ENCODE peak calls at places on chromosomes 4 and X, in eight cellular contexts. One of them, this sample, is unnamed.
A peak's percentile ranks its signal among the peaks of the same experiment; 100 is the strongest.

GRCh38 chr4:169070071-169070894 is 60.2 kb upstream of the CBR4 start:
- DNase-seq in progenitor cell of endocrine pancreas: no peak
- DNase-seq in A549: peak; percentile 46
- DNase-seq in endothelial cell: no peak
- DNase-seq in A673: peak; percentile 92
- DNase-seq in natural killer cell: no peak
- DNase-seq in dorsolateral prefrontal cortex: no peak
- DNase-seq in right lobe of liver: no peak
- DNase-seq in this sample: no peak

GRCh38 chr4:40205259-40206198 is 8.7 kb downstream of the RHOH start:
- DNase-seq in progenitor cell of endocrine pancreas: no peak
- DNase-seq in A549: no peak
- DNase-seq in endothelial cell: no peak
- DNase-seq in A673: no peak
- DNase-seq in natural killer cell: no peak
- DNase-seq in dorsolateral prefrontal cortex: no peak
- DNase-seq in right lobe of liver: no peak
- DNase-seq in this sample: no peak

GRCh38 chr4:168537556-168537955 is 40.7 kb downstream of the PALLD start:
- DNase-seq in progenitor cell of endocrine pancreas: no peak
- DNase-seq in A549: no peak
- DNase-seq in endothelial cell: no peak
- DNase-seq in A673: no peak
- DNase-seq in natural killer cell: no peak
- DNase-seq in dorsolateral prefrontal cortex: no peak
- DNase-seq in right lobe of liver: no peak
- DNase-seq in this sample: no peak

GRCh38 chr4:178554352-178554751 is 1112.1 kb upstream of the AGA start:
- DNase-seq in progenitor cell of endocrine pancreas: no peak
- DNase-seq in A549: no peak
- DNase-seq in endothelial cell: no peak
- DNase-seq in A673: no peak
- DNase-seq in natural killer cell: no peak
- DNase-seq in dorsolateral prefrontal cortex: no peak
- DNase-seq in right lobe of liver: no peak
- DNase-seq in this sample: no peak

GRCh38 chr4:147714575-147715401 is 17.1 kb upstream of the ARHGAP10 start:
- DNase-seq in progenitor cell of endocrine pancreas: no peak
- DNase-seq in A549: no peak
- DNase-seq in endothelial cell: no peak
- DNase-seq in A673: no peak
- DNase-seq in natural killer cell: no peak
- DNase-seq in dorsolateral prefrontal cortex: no peak
- DNase-seq in right lobe of liver: no peak
- DNase-seq in this sample: no peak

GRCh38 chr4:185033950-185034349 is 15.7 kb downstream of the HELT start:
- DNase-seq in progenitor cell of endocrine pancreas: no peak
- DNase-seq in A549: no peak
- DNase-seq in endothelial cell: no peak
- DNase-seq in A673: no peak
- DNase-seq in natural killer cell: no peak
- DNase-seq in dorsolateral prefrontal cortex: no peak
- DNase-seq in right lobe of liver: no peak
- DNase-seq in this sample: no peak

GRCh38 chrX:21926116-21926515 is 14.4 kb upstream of the SMS start:
- DNase-seq in progenitor cell of endocrine pancreas: no peak
- DNase-seq in A549: no peak
- DNase-seq in endothelial cell: no peak
- DNase-seq in A673: peak; percentile 19
- DNase-seq in natural killer cell: no peak
- DNase-seq in dorsolateral prefrontal cortex: no peak
- DNase-seq in right lobe of liver: no peak
- DNase-seq in this sample: no peak

GRCh38 chr4:147596377-147596776 is 20.8 kb upstream of the TMEM184C start:
- DNase-seq in progenitor cell of endocrine pancreas: no peak
- DNase-seq in A549: no peak
- DNase-seq in endothelial cell: no peak
- DNase-seq in A673: peak; percentile 55
- DNase-seq in natural killer cell: no peak
- DNase-seq in dorsolateral prefrontal cortex: no peak
- DNase-seq in right lobe of liver: no peak
- DNase-seq in this sample: peak; percentile 17

GRCh38 chr4:184745747-184746531 is 12.0 kb upstream of the CENPU start:
- DNase-seq in progenitor cell of endocrine pancreas: peak; percentile 44
- DNase-seq in A549: peak; percentile 73
- DNase-seq in endothelial cell: peak; percentile 70
- DNase-seq in A673: peak; percentile 81
- DNase-seq in natural killer cell: peak; percentile 26
- DNase-seq in dorsolateral prefrontal cortex: peak; percentile 41
- DNase-seq in right lobe of liver: no peak
- DNase-seq in this sample: peak; percentile 88

GRCh38 chr4:169147217-169147616 is 123.5 kb downstream of the SH3RF1 start:
- DNase-seq in progenitor cell of endocrine pancreas: no peak
- DNase-seq in A549: peak; percentile 7
- DNase-seq in endothelial cell: no peak
- DNase-seq in A673: peak; percentile 45
- DNase-seq in natural killer cell: no peak
- DNase-seq in dorsolateral prefrontal cortex: no peak
- DNase-seq in right lobe of liver: no peak
- DNase-seq in this sample: no peak

GRCh38 chr4:119688439-119688838 is 59.8 kb upstream of the PDE5A start:
- DNase-seq in progenitor cell of endocrine pancreas: no peak
- DNase-seq in A549: no peak
- DNase-seq in endothelial cell: no peak
- DNase-seq in A673: no peak
- DNase-seq in natural killer cell: no peak
- DNase-seq in dorsolateral prefrontal cortex: no peak
- DNase-seq in right lobe of liver: no peak
- DNase-seq in this sample: no peak

GRCh38 chr4:123588631-123589223 is 192.1 kb downstream of the SPRY1 start:
- DNase-seq in progenitor cell of endocrine pancreas: no peak
- DNase-seq in A549: peak; percentile 16
- DNase-seq in endothelial cell: no peak
- DNase-seq in A673: no peak
- DNase-seq in natural killer cell: no peak
- DNase-seq in dorsolateral prefrontal cortex: no peak
- DNase-seq in right lobe of liver: no peak
- DNase-seq in this sample: peak; percentile 31

GRCh38 chrX:11287505-11287904 is 5.7 kb upstream of the AMELX start:
- DNase-seq in progenitor cell of endocrine pancreas: no peak
- DNase-seq in A549: no peak
- DNase-seq in endothelial cell: no peak
- DNase-seq in A673: no peak
- DNase-seq in natural killer cell: no peak
- DNase-seq in dorsolateral prefrontal cortex: no peak
- DNase-seq in right lobe of liver: no peak
- DNase-seq in this sample: no peak

GRCh38 chr4:1402516-1403101 is 3.6 kb downstream of the NKX1-1 start:
- DNase-seq in progenitor cell of endocrine pancreas: no peak
- DNase-seq in A549: no peak
- DNase-seq in endothelial cell: no peak
- DNase-seq in A673: no peak
- DNase-seq in natural killer cell: no peak
- DNase-seq in dorsolateral prefrontal cortex: peak; percentile 8
- DNase-seq in right lobe of liver: peak; percentile 28
- DNase-seq in this sample: peak; percentile 41

GRCh38 chr4:4981827-4982226 is 37.4 kb downstream of the CYTL1 start:
- DNase-seq in progenitor cell of endocrine pancreas: no peak
- DNase-seq in A549: no peak
- DNase-seq in endothelial cell: no peak
- DNase-seq in A673: no peak
- DNase-seq in natural killer cell: no peak
- DNase-seq in dorsolateral prefrontal cortex: no peak
- DNase-seq in right lobe of liver: no peak
- DNase-seq in this sample: no peak

GRCh38 chrX:47361538-47362511 is 8.6 kb upstream of the ZNF157 start:
- DNase-seq in progenitor cell of endocrine pancreas: peak; percentile 58
- DNase-seq in A549: peak; percentile 78
- DNase-seq in endothelial cell: peak; percentile 57
- DNase-seq in A673: peak; percentile 59
- DNase-seq in natural killer cell: peak; percentile 55
- DNase-seq in dorsolateral prefrontal cortex: peak; percentile 42
- DNase-seq in right lobe of liver: peak; percentile 49
- DNase-seq in this sample: peak; percentile 85
- TF ChIP-seq CTCF in progenitor cell of endocrine pancreas: no peak
- TF ChIP-seq CTCF in A549: no peak
- TF ChIP-seq CTCF in endothelial cell: no peak
- TF ChIP-seq CTCF in A673: no peak
- TF ChIP-seq CTCF in natural killer cell: no peak
- TF ChIP-seq CTCF in dorsolateral prefrontal cortex: no peak
- TF ChIP-seq CTCF in right lobe of liver: no peak
- TF ChIP-seq CTCF in this sample: no peak

GRCh38 chr4:107034091-107034698 is 1.9 kb downstream of the DKK2 start:
- DNase-seq in progenitor cell of endocrine pancreas: peak; percentile 37
- DNase-seq in A549: no peak
- DNase-seq in endothelial cell: peak; percentile 70
- DNase-seq in A673: peak; percentile 98
- DNase-seq in natural killer cell: no peak
- DNase-seq in dorsolateral prefrontal cortex: peak; percentile 31
- DNase-seq in right lobe of liver: no peak
- DNase-seq in this sample: no peak

GRCh38 chr4:107036602-107037151 is 564 bp upstream of the DKK2 start:
- DNase-seq in progenitor cell of endocrine pancreas: no peak
- DNase-seq in A549: no peak
- DNase-seq in endothelial cell: peak; percentile 4
- DNase-seq in A673: peak; percentile 70
- DNase-seq in natural killer cell: no peak
- DNase-seq in dorsolateral prefrontal cortex: no peak
- DNase-seq in right lobe of liver: no peak
- DNase-seq in this sample: peak; percentile 5

GRCh38 chr4:107035711-107036601 is at the start of gene DKK2:
- DNase-seq in progenitor cell of endocrine pancreas: peak; percentile 9
- DNase-seq in A549: no peak
- DNase-seq in endothelial cell: peak; percentile 29
- DNase-seq in A673: peak; percentile 86
- DNase-seq in natural killer cell: no peak
- DNase-seq in dorsolateral prefrontal cortex: peak; percentile 19
- DNase-seq in right lobe of liver: no peak
- DNase-seq in this sample: peak; percentile 14

GRCh38 chr4:107034982-107035710 is 967 bp downstream of the DKK2 start:
- DNase-seq in progenitor cell of endocrine pancreas: peak; percentile 15
- DNase-seq in A549: no peak
- DNase-seq in endothelial cell: peak; percentile 51
- DNase-seq in A673: peak; percentile 65
- DNase-seq in natural killer cell: no peak
- DNase-seq in dorsolateral prefrontal cortex: peak; percentile 20
- DNase-seq in right lobe of liver: no peak
- DNase-seq in this sample: peak; percentile 9

GRCh38 chr4:107037188-107037587 is 1.1 kb upstream of the DKK2 start:
- DNase-seq in progenitor cell of endocrine pancreas: peak; percentile 44
- DNase-seq in A549: no peak
- DNase-seq in endothelial cell: peak; percentile 72
- DNase-seq in A673: peak; percentile 87
- DNase-seq in natural killer cell: no peak
- DNase-seq in dorsolateral prefrontal cortex: peak; percentile 46
- DNase-seq in right lobe of liver: no peak
- DNase-seq in this sample: peak; percentile 6
- TF ChIP-seq CTCF in progenitor cell of endocrine pancreas: peak; percentile 68
- TF ChIP-seq CTCF in A549: no peak
- TF ChIP-seq CTCF in endothelial cell: no peak
- TF ChIP-seq CTCF in A673: peak; percentile 95
- TF ChIP-seq CTCF in natural killer cell: no peak
- TF ChIP-seq CTCF in dorsolateral prefrontal cortex: peak; percentile 56
- TF ChIP-seq CTCF in right lobe of liver: peak; percentile 23
- TF ChIP-seq CTCF in this sample: peak; percentile 45

DNA sequence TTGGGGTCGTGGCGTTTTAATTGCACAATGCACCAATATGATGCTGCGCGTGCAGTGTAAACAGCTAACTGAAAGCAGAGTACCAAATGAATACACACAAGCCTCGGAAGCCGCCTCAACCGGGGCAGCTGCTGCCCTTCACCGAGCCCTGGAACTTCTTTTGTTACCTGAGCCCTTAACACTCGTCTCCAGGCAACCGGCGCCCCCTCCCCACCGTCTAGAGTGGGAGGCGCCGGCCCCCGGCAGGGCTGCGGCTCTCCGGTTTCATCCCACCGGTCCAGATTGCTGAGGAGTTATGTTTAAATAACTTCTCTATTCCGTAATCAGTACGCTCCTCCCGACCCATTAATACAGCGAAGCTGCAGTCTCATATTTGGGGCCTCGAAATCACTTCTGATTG is 173.2 kb upstream of the TBL1X start:
- DNase-seq in progenitor cell of endocrine pancreas: peak; percentile 26
- DNase-seq in A549: no peak
- DNase-seq in endothelial cell: peak; percentile 3
- DNase-seq in A673: no peak
- DNase-seq in natural killer cell: no peak
- DNase-seq in dorsolateral prefrontal cortex: no peak
- DNase-seq in right lobe of liver: no peak
- DNase-seq in this sample: no peak
- TF ChIP-seq CTCF in progenitor cell of endocrine pancreas: no peak
- TF ChIP-seq CTCF in A549: no peak
- TF ChIP-seq CTCF in endothelial cell: no peak
- TF ChIP-seq CTCF in A673: no peak
- TF ChIP-seq CTCF in natural killer cell: no peak
- TF ChIP-seq CTCF in dorsolateral prefrontal cortex: no peak
- TF ChIP-seq CTCF in right lobe of liver: no peak
- TF ChIP-seq CTCF in this sample: no peak

DNA sequence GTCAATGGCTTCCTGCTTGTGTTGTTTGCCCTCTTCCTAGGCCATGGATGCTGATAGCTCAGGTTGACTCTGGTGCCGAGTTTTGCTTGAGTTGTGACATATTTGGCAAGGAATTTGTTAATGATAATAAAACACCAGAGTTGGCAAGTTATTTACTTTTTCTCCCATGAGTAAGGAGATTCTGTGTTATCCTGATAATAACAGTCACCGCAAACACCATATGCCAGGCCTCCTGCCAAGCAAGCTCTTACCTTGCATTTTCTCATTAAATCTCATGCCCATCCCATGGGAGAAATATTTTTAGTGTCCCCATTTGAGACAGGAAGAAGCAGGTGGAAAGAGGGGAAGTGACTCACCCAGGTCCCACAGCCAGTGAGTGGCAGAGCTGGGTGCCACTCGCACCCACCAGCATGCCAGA is 67.4 kb upstream of the CLCN4 start:
- DNase-seq in progenitor cell of endocrine pancreas: no peak
- DNase-seq in A549: no peak
- DNase-seq in endothelial cell: no peak
- DNase-seq in A673: no peak
- DNase-seq in natural killer cell: no peak
- DNase-seq in dorsolateral prefrontal cortex: no peak
- DNase-seq in right lobe of liver: no peak
- DNase-seq in this sample: no peak
- TF ChIP-seq CTCF in progenitor cell of endocrine pancreas: no peak
- TF ChIP-seq CTCF in A549: no peak
- TF ChIP-seq CTCF in endothelial cell: no peak
- TF ChIP-seq CTCF in A673: no peak
- TF ChIP-seq CTCF in natural killer cell: no peak
- TF ChIP-seq CTCF in dorsolateral prefrontal cortex: no peak
- TF ChIP-seq CTCF in right lobe of liver: no peak
- TF ChIP-seq CTCF in this sample: no peak